ENCODE peak calls at places on chromosomes 6 and 20, in four cellular contexts. P is neuronal stem cell, V is astrocyte, C is NCI-H524. O is an unnamed sample.

GRCh38 chr6:6284231-6284966 is 36.1 kb downstream of the F13A1 start:
- DNase-seq in P (no peak), V (no peak), C (no peak), O (no peak)

GRCh38 chr6:129671442-129672344 is 38.3 kb downstream of the ARHGAP18 start:
- DNase-seq in C (no peak), V (no peak), P (no peak), O (no peak)

GRCh38 chr20:61742097-61742805 is 323.4 kb downstream of the TAF4 start:
- DNase-seq in C (no peak), V (no peak), P (no peak), O (no peak)

GRCh38 chr6:39338406-39338805 is 15.9 kb upstream of the KCNK16 start:
- DNase-seq in P (no peak), V (no peak), C (no peak), O (no peak)

GRCh38 chr6:160393966-160394653 is 45.9 kb downstream of the SLC22A3 start:
- DNase-seq in V (no peak), P (no peak), C (no peak), O (no peak)

GRCh38 chr6:119012521-119012920 is 65.9 kb downstream of the FAM184A start:
- DNase-seq in V (peak), C (no peak), P (no peak), O (no peak)

GRCh38 chr6:110270166-110270565 is 88.0 kb downstream of the METTL24 start:
- DNase-seq in V (no peak), C (no peak), P (peak), O (no peak)

GRCh38 chr6:47654255-47654654 is 44.1 kb upstream of the ADGRF4 start:
- DNase-seq in V (no peak), C (no peak), P (no peak), O (no peak)

GRCh38 chr20:50064640-50065615 is 48.0 kb downstream of the UBE2V1 start:
- DNase-seq in P (no peak), C (no peak), V (no peak), O (no peak)

GRCh38 chr20:62928246-62928939 is 2.1 kb upstream of the DIDO1 start:
- DNase-seq in C (no peak), V (no peak), P (no peak), O (peak)

GRCh38 chr6:48733581-48733980 is 622.6 kb upstream of the PTCHD4 start:
- DNase-seq in C (no peak), V (no peak), P (no peak), O (no peak)

GRCh38 chr6:43636312-43636667 is 650 bp downstream of the MAD2L1BP start:
- DNase-seq in V (peak), P (no peak), C (no peak), O (no peak)

GRCh38 chr6:32944265-32944664 is 3.4 kb upstream of the HLA-DMB start:
- DNase-seq in P (no peak), V (no peak), C (no peak), O (no peak)

GRCh38 chr6:157791461-157791860 is 31.6 kb upstream of the SNX9 start:
- DNase-seq in C (no peak), V (no peak), P (no peak), O (no peak)

GRCh38 chr20:1537731-1538058 is 19.8 kb downstream of the SIRPD start:
- DNase-seq in P (no peak), V (no peak), C (no peak), O (no peak)

GRCh38 chr20:49140834-49141233 is 47.3 kb downstream of the STAU1 start:
- DNase-seq in P (no peak), C (no peak), V (no peak), O (no peak)

GRCh38 chr20:63587781-63588591 is 13.9 kb upstream of the HELZ2 start:
- DNase-seq in C (no peak), V (no peak), P (no peak), O (no peak)

GRCh38 chr6:130670142-130670541 is 157.1 kb upstream of the SMLR1 start:
- DNase-seq in C (peak), P (no peak), V (no peak), O (no peak)

GRCh38 chr20:37567331-37567665 is 39.6 kb upstream of the BLCAP start:
- DNase-seq in C (peak), V (no peak), P (no peak), O (no peak)

GRCh38 chr6:76593668-76594067 is 521.2 kb upstream of the IMPG1 start:
- DNase-seq in P (no peak), V (no peak), C (no peak), O (no peak)

GRCh38 chr6:88761237-88762031 is 202.0 kb downstream of the RNGTT start:
- DNase-seq in V (no peak), C (no peak), P (no peak), O (no peak)

GRCh38 chr6:19911223-19911622 is 74.1 kb downstream of the ID4 start:
- DNase-seq in C (no peak), V (no peak), P (no peak), O (no peak)

GRCh38 chr6:30515106-30515505 is 25.8 kb downstream of the HLA-E start:
- DNase-seq in V (no peak), C (no peak), P (no peak), O (no peak)

GRCh38 chr6:26394289-26394688 is 7.8 kb upstream of the BTN3A1 start:
- DNase-seq in V (peak), C (peak), P (no peak), O (no peak)

GRCh38 chr6:87645080-87645479 is 55.1 kb downstream of the ORC3 start:
- DNase-seq in V (no peak), P (no peak), C (no peak), O (no peak)

GRCh38 chr6:45420083-45420908 is 42.6 kb upstream of the SUPT3H start:
- DNase-seq in P (peak), V (peak), C (no peak), O (peak)

GRCh38 chr6:156279306-156279969 is 497.7 kb upstream of the ARID1B start:
- DNase-seq in P (no peak), C (no peak), V (no peak), O (no peak)

GRCh38 chr6:111721677-111722219 is 116.1 kb upstream of the TRAF3IP2 start:
- DNase-seq in C (no peak), P (no peak), V (no peak), O (peak)

GRCh38 chr6:90406142-90406794 is 109.6 kb upstream of the BACH2 start:
- DNase-seq in P (no peak), V (peak), C (no peak), O (no peak)

GRCh38 chr6:7058250-7058923 is 49.4 kb upstream of the RREB1 start:
- DNase-seq in C (no peak), V (peak), P (no peak), O (no peak)

GRCh38 chr20:24100370-24101011 is 111.9 kb upstream of the GGTLC1 start:
- DNase-seq in V (no peak), C (peak), P (peak), O (peak)

GRCh38 chr6:29742191-29742590 is 19.0 kb downstream of the HLA-F start:
- DNase-seq in P (no peak), V (no peak), C (no peak), O (no peak)

GRCh38 chr20:60837386-60837785 is 414.7 kb upstream of the CDH4 start:
- DNase-seq in V (no peak), P (no peak), C (no peak), O (no peak)

GRCh38 chr6:44004136-44004535 is 123.1 kb downstream of the MRPL14 start:
- DNase-seq in V (no peak), P (no peak), C (no peak), O (no peak)

GRCh38 chr6:149864578-149865535 is 698 bp upstream of the LRP11 start:
- DNase-seq in C (peak), V (peak), P (peak), O (peak)

O was measured in endothelial cell.